ENCODE peak calls at places on chromosomes 7 and 10, in four cellular contexts. L is fibroblast of pulmonary artery, R is cardiac fibroblast, Y is pancreas. Q is an unnamed sample.

GRCh38 chr10:8279598-8279997 is 225.1 kb downstream of the GATA3 start:
- DNase-seq in L (peak; percentile 73), Y (no peak), R (peak; percentile 68), Q (peak; percentile 33)

GRCh38 chr7:151047979-151048763 is at the start of gene ASIC3:
- DNase-seq in R (no peak), Y (no peak), L (no peak), Q (no peak)

GRCh38 chr7:131057015-131057518 is 270.6 kb upstream of the MKLN1 start:
- DNase-seq in R (peak; percentile 92), L (peak; percentile 95), Y (peak; percentile 57), Q (peak; percentile 97)

GRCh38 chr10:114914545-114914944 is 23.4 kb upstream of the TRUB1 start:
- DNase-seq in L (no peak), R (no peak), Y (no peak), Q (no peak)

GRCh38 chr7:18174996-18175395 is 147.3 kb upstream of the PRPS1L1 start:
- DNase-seq in L (no peak), Y (no peak), R (no peak), Q (no peak)

GRCh38 chr7:1175967-1176851 is 16.2 kb upstream of the ZFAND2A start:
- DNase-seq in Y (peak; percentile 87), L (peak; percentile 73), R (peak; percentile 77), Q (peak; percentile 80)

GRCh38 chr7:71558806-71559205 is 426.9 kb downstream of the GALNT17 start:
- DNase-seq in L (no peak), R (no peak), Y (no peak), Q (peak; percentile 23)

GRCh38 chr10:26439436-26440090 is 1.4 kb downstream of the APBB1IP start:
- DNase-seq in L (no peak), R (no peak), Y (no peak), Q (no peak)

GRCh38 chr7:47333131-47333887 is 248.6 kb downstream of the TNS3 start:
- DNase-seq in L (no peak), R (no peak), Y (no peak), Q (no peak)

GRCh38 chr7:158000160-158000559 is 587.5 kb downstream of the PTPRN2 start:
- DNase-seq in R (no peak), Y (no peak), L (no peak), Q (no peak)

GRCh38 chr10:85510682-85511081 is 855.9 kb downstream of the GRID1 start:
- DNase-seq in L (no peak), Y (no peak), R (no peak), Q (no peak)

GRCh38 chr10:21364196-21365114 is 161.0 kb downstream of the SKIDA1 start:
- DNase-seq in R (peak; percentile 85), Y (no peak), L (peak; percentile 86), Q (peak; percentile 78)

GRCh38 chr10:49284356-49284755 is 14.6 kb upstream of the C10orf71 start:
- DNase-seq in L (no peak), Y (no peak), R (no peak), Q (no peak)

DNA sequence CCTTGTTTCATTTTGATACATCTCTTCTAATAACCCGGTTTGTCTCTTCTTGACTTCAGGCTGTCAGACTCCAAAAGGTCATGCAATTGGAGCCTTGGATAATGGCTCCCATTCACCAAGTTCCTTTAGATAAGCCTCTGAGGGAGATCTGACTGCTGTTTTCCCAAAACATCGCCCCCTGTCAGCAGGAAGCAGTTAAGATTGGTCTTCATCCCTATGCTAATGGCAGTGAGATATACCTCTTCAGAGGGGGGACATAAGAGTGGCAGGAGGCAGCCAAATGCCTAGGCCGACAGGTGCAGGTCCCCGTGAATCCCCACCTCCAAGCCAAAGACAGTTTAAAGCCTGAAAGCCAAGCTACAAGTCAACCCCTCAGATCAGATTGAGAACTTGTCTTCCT is 144.6 kb downstream of the WDR11 start:
- DNase-seq in L (no peak), R (no peak), Y (no peak), Q (no peak)
- TF ChIP-seq CTCF in L (no peak), R (no peak), Y (no peak), Q (no peak)

DNA sequence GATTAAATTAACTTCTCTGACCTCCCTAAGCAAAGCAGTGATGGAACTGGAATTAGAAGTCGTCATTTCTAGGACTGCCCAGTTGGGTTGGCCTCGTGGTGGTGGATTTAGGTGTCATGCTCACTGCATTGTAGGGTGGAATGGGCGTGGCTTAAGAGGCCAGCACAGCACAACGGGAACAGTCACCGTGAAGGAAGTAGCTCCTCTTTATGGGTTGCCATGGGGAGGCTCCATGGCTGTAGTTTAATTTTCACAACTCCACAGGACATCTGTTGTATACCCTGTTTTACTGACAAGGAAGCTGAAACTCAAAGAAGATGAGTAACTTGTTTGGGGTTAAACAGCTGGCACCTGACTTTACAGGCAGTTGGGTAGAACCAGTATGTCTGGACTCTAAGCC is 208.3 kb downstream of the CELF2 start:
- DNase-seq in L (no peak), R (no peak), Y (no peak), Q (no peak)
- H3K4me3 ChIP-seq in L (no peak overlapping the region), R (no peak overlapping the region), Y (no peak overlapping the region), Q (no peak overlapping the region)

DNA sequence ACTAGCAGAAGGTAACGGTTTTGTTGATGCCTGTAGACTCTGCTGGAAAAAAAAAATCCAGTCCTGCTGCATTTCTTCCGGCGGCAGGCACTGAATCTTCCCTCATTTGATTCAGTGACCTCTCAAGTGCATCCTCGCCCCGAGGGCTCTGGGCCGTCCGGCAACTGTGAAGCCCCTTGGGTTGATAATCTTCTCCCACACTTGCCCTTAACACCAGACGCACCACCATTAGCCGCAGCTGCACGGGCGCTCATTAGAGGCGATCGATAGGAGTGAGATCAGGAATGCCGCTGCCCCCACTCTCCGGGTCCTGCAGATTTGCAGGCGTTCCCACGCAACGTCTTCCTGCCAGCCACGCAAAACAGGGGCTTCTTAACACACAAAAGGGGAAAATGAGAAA is 200.0 kb upstream of the MKI67 start:
- DNase-seq in L (no peak), Y (no peak), R (no peak), Q (no peak)
- TF ChIP-seq CTCF in L (no peak), Y (no peak), R (no peak), Q (no peak)

GRCh38 chr10:95443636-95444035 is 117.5 kb downstream of the SORBS1 start:
- DNase-seq in L (no peak), R (no peak), Y (no peak), Q (no peak)

GRCh38 chr10:95447733-95448132 is 113.4 kb downstream of the SORBS1 start:
- DNase-seq in L (peak; percentile 82), R (peak; percentile 87), Y (no peak), Q (peak; percentile 37)

GRCh38 chr10:95445223-95445836 is 115.8 kb downstream of the SORBS1 start:
- DNase-seq in Y (peak; percentile 69), L (peak; percentile 83), R (peak; percentile 85), Q (peak; percentile 50)

GRCh38 chr10:95444792-95445191 is 116.4 kb downstream of the SORBS1 start:
- DNase-seq in Y (no peak), R (no peak), L (no peak), Q (no peak)

DNA sequence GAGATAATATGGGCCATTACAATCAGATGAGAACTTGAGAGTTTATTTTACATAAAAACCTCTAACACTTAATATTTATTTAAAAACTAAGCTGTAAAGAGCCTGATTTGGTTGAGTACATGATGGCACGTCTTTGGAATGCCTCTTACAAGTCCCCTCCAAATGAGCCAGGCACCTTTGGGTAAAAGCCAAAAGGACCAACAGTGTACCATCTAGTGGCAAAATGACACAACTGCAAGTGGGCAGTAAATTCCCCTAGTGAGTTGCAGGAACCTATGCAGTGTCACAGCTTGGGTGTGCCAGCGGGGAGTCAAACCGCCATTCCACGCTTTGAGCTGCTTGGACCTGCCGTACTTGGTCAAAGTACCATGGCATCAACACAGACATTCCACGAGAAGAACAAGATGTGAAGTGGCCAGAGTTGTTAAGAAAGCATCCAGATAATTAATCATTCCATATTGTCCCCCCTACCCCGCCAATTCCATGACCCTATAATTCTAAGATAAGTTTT is 115.3 kb downstream of the SORBS1 start:
- DNase-seq in Y (peak; percentile 61), R (peak; percentile 84), L (peak; percentile 84), Q (peak; percentile 77)
- H3K4me3 ChIP-seq in Y (no peak overlapping the region), R (no peak overlapping the region), L (no peak overlapping the region), Q (no peak overlapping the region)

Q was measured in choroid plexus epithelial cell.